ENCODE peak calls at places on chromosome 9, in seven cellular contexts. Y, H, P, M, A, I and R are unnamed samples.

GRCh38 chr9:130938652-130939404 is at the start of gene FIBCD1:
- DNase-seq in Y (no peak), H (peak; percentile 53), P (no peak), M (peak; percentile 89), A (peak; percentile 47), I (peak; percentile 66), R (no peak)

GRCh38 chr9:84111726-84112125 is 131.1 kb downstream of the RMI1 start:
- DNase-seq in Y (no peak), H (peak; percentile 33), P (no peak), M (no peak), A (no peak), I (no peak), R (no peak)

GRCh38 chr9:111661150-111661801 is at the start of gene GNG10:
- DNase-seq in Y (peak; percentile 87), H (peak; percentile 52), P (peak; percentile 53), M (peak; percentile 94), A (peak; percentile 84), I (peak; percentile 65), R (peak; percentile 22)

GRCh38 chr9:15135167-15135792 is 171.7 kb downstream of the TTC39B start:
- DNase-seq in Y (no peak), H (peak; percentile 74), P (peak; percentile 42), M (no peak), A (peak; percentile 86), I (peak; percentile 49), R (peak; percentile 16)

GRCh38 chr9:96566401-96567202 is 53.0 kb downstream of the CDC14B start:
- DNase-seq in Y (peak; percentile 88), H (peak; percentile 38), P (peak; percentile 72), M (peak; percentile 95), A (peak; percentile 90), I (peak; percentile 90), R (peak; percentile 12)

GRCh38 chr9:130961511-130962300 is 22.7 kb upstream of the FIBCD1 start:
- DNase-seq in Y (no peak), H (no peak), P (no peak), M (no peak), A (no peak), I (no peak), R (no peak)

GRCh38 chr9:114666841-114667240 is 9.2 kb upstream of the TEX53 start:
- DNase-seq in Y (no peak), H (no peak), P (no peak), M (no peak), A (no peak), I (no peak), R (no peak)

GRCh38 chr9:126956929-126957686 is 42.5 kb downstream of the RALGPS1 start:
- DNase-seq in Y (no peak), H (peak; percentile 68), P (no peak), M (no peak), A (peak; percentile 56), I (no peak), R (no peak)

GRCh38 chr9:127749090-127749787 is 14.1 kb upstream of the TOR2A start:
- DNase-seq in Y (no peak), H (no peak), P (no peak), M (peak; percentile 65), A (no peak), I (no peak), R (no peak)

GRCh38 chr9:131304676-131305366 is 15.3 kb downstream of the PLPP7 start:
- DNase-seq in Y (no peak), H (no peak), P (no peak), M (no peak), A (no peak), I (no peak), R (no peak)

GRCh38 chr9:115359011-115359780 is 241.2 kb upstream of the TNC start:
- DNase-seq in Y (no peak), H (no peak), P (no peak), M (no peak), A (no peak), I (no peak), R (no peak)

GRCh38 chr9:18673179-18673578 is 199.2 kb downstream of the ADAMTSL1 start:
- DNase-seq in Y (no peak), H (peak; percentile 49), P (no peak), M (no peak), A (no peak), I (no peak), R (no peak)

GRCh38 chr9:129111762-129112151 is 542 bp downstream of the PTPA start:
- DNase-seq in Y (no peak), H (peak; percentile 56), P (peak; percentile 35), M (peak; percentile 83), A (peak; percentile 60), I (peak; percentile 49), R (no peak)

GRCh38 chr9:15349892-15350761 is 43.1 kb upstream of the TTC39B start:
- DNase-seq in Y (no peak), H (peak; percentile 2), P (no peak), M (no peak), A (no peak), I (peak; percentile 67), R (no peak)

GRCh38 chr9:133979124-133979920 is 12.8 kb downstream of the VAV2 start:
- DNase-seq in Y (peak; percentile 73), H (peak; percentile 30), P (no peak), M (peak; percentile 88), A (peak; percentile 46), I (no peak), R (no peak)

GRCh38 chr9:134634190-134634589 is 7.4 kb upstream of the COL5A1 start:
- DNase-seq in Y (peak; percentile 35), H (no peak), P (no peak), M (peak; percentile 59), A (no peak), I (no peak), R (no peak)

GRCh38 chr9:34170252-34170915 is 8.5 kb upstream of the UBAP1 start:
- DNase-seq in Y (no peak), H (no peak), P (no peak), M (no peak), A (no peak), I (no peak), R (no peak)

GRCh38 chr9:92686954-92687353 is 17.0 kb upstream of the IPPK start:
- DNase-seq in Y (no peak), H (no peak), P (no peak), M (no peak), A (no peak), I (no peak), R (no peak)

GRCh38 chr9:129323376-129323998 is 145.4 kb upstream of the IER5L start:
- DNase-seq in Y (no peak), H (no peak), P (no peak), M (no peak), A (no peak), I (no peak), R (no peak)

GRCh38 chr9:129776938-129777768 is 24.3 kb upstream of the PTGES start:
- DNase-seq in Y (peak; percentile 95), H (peak; percentile 100), P (no peak), M (peak; percentile 92), A (peak; percentile 93), I (peak; percentile 84), R (no peak)

GRCh38 chr9:107282268-107282667 is 811 bp upstream of the RAD23B start:
- DNase-seq in Y (no peak), H (no peak), P (no peak), M (no peak), A (no peak), I (peak; percentile 12), R (no peak)

GRCh38 chr9:75168270-75169185 is 80.2 kb downstream of the OSTF1 start:
- DNase-seq in Y (no peak), H (no peak), P (no peak), M (no peak), A (no peak), I (no peak), R (no peak)

GRCh38 chr9:72661401-72662135 is 140.2 kb downstream of the TMC1 start:
- DNase-seq in Y (no peak), H (peak; percentile 57), P (no peak), M (no peak), A (peak; percentile 15), I (no peak), R (no peak)

GRCh38 chr9:114487607-114488300 is 17.5 kb downstream of the WHRN start:
- DNase-seq in Y (no peak), H (peak; percentile 72), P (peak; percentile 72), M (no peak), A (peak; percentile 86), I (peak; percentile 73), R (peak; percentile 16)

GRCh38 chr9:95920024-95920423 is 44.5 kb downstream of the ERCC6L2 start:
- DNase-seq in Y (no peak), H (no peak), P (no peak), M (no peak), A (no peak), I (no peak), R (no peak)

GRCh38 chr9:89945133-89945532 is 340.3 kb downstream of the GADD45G start:
- DNase-seq in Y (no peak), H (no peak), P (no peak), M (no peak), A (no peak), I (no peak), R (no peak)
- TF ChIP-seq CTCF in Y (no peak), H (peak; percentile 27), P (no peak), M (no peak), A (no peak), I (no peak), R (peak; percentile 34)

DNA sequence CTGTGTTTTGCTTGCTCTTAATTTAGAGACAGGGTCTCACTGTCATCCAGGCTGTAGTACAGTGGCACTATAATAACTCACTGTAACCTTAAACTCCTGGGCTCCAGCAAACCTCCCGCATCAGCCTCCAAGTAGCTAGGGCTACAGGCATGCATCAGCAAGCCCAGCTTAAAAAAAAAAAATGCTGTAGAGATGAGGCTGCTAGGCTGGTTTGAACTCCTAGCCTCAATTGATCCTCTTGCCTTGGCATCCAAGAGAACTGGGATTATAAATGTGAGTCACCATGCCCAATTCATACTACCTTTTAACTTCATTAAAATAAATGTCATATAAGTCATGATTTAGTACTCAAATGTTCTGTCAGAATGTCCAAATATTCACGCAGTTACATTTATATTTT is 2195.7 kb upstream of the C9orf72 start:
- DNase-seq in Y (no peak), H (no peak), P (no peak), M (no peak), A (no peak), I (no peak), R (no peak)
- H3K4me3 ChIP-seq in Y (no peak overlapping the region), H (no peak overlapping the region), P (no peak overlapping the region), M (no peak overlapping the region), A (no peak overlapping the region), I (no peak overlapping the region), R (no peak overlapping the region)

DNA sequence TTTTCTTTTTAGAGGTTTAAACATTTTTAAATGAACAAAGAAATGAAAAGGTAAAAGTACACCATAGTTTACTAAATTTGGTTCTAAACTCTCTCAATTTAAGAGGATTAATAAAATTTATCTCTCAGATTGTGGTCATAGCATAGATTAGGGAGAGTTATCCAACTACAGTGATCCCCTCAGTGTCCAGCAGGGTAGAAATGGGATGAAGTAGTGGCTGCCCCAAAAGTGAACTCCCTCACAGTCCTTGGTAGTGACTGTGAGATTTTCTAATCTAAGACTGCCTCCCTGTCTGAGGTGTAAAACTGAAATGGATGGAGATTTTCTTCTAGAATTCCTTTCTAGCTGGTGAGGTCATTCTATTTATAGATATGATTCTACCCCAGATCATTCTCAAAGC is 455.5 kb downstream of the ACTL7B start:
- DNase-seq in Y (no peak), H (no peak), P (no peak), M (no peak), A (no peak), I (no peak), R (no peak)
- TF ChIP-seq CTCF in Y (no peak), H (peak; percentile 5), P (no peak), M (no peak), A (no peak), I (no peak), R (no peak)

DNA sequence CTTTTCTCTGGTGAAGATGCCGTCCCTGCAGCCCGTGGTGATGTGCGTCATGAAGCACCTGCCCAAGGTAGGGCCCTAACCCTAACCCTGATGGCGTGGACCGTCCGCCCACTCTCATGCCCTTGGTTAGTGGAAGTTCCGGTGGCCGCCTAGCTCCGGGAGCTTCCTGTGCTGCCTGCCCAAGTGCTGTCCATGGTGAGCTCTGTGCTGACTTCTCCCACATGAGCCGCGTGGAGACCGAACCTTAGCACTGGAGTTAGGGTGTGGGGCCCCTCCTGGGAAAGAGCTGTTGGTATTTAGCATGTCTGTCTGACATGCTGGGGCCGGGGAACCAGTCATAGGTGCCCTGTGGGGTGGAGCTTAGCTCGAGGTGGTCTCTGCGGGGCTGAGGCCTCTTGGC is 1.2 kb downstream of the NELFB start:
- DNase-seq in Y (peak; percentile 59), H (no peak), P (no peak), M (peak; percentile 25), A (no peak), I (no peak), R (no peak)
- H3K4me3 ChIP-seq in Y (peak overlapping the region; percentile 99), H (peak overlapping the region; percentile 89), P (peak overlapping the region; percentile 94), M (peak overlapping the region; percentile 100), A (no peak overlapping the region), I (no peak overlapping the region), R (peak overlapping the region; percentile 89)